ENCODE peak calls at places on chromosome 5, in seven cellular contexts. U is AG09309, W is astrocyte, R is brain microvascular endothelial cell, Y is adipocyte, H is GM06990, Q is transverse colon. O is an unnamed sample.

GRCh38 chr5:66246621-66247020 is 102.5 kb downstream of the SREK1 start:
- DNase-seq in H (no peak), U (peak), Y (peak), R (peak), W (peak), Q (no peak), O (no peak)

GRCh38 chr5:38582662-38583061 is 26.2 kb upstream of the LIFR start:
- DNase-seq in R (no peak), U (no peak), H (no peak), Y (no peak), Q (no peak), W (no peak), O (no peak)

GRCh38 chr5:119171686-119172085 is 100.8 kb downstream of the DMXL1 start:
- DNase-seq in W (no peak), H (no peak), Q (no peak), Y (no peak), R (no peak), U (no peak), O (no peak)

GRCh38 chr5:129020683-129021082 is 55.4 kb downstream of the SLC27A6 start:
- DNase-seq in H (no peak), U (no peak), Y (no peak), Q (no peak), R (no peak), W (no peak), O (no peak)

GRCh38 chr5:141778211-141778610 is 96.2 kb upstream of the ARAP3 start:
- DNase-seq in Y (peak), W (peak), U (peak), H (no peak), Q (no peak), R (no peak), O (no peak)

GRCh38 chr5:92998456-92998855 is 582.6 kb downstream of the NR2F1-AS1 start:
- DNase-seq in Q (no peak), U (no peak), Y (no peak), R (no peak), H (no peak), W (no peak), O (no peak)

GRCh38 chr5:172383231-172383802 is 71.0 kb downstream of the SH3PXD2B start:
- DNase-seq in U (no peak), W (peak), Q (peak), Y (peak), H (no peak), R (peak), O (no peak)

GRCh38 chr5:39570418-39571027 is 145.7 kb upstream of the DAB2 start:
- DNase-seq in W (peak), U (no peak), Q (no peak), H (no peak), Y (peak), R (peak), O (no peak)

GRCh38 chr5:19987594-19988345 is at the start of gene CDH18:
- DNase-seq in U (no peak), W (peak), Q (no peak), R (peak), Y (peak), H (no peak), O (peak)

GRCh38 chr5:80255752-80256479 is at the start of gene SERINC5:
- DNase-seq in U (no peak), R (peak), Q (peak), Y (peak), H (peak), W (peak), O (peak)

GRCh38 chr5:132371603-132371994 is 2.1 kb downstream of the SLC22A5 start:
- DNase-seq in Y (no peak), R (no peak), H (no peak), W (no peak), Q (no peak), U (no peak), O (no peak)

GRCh38 chr5:16467363-16468219 is 2.0 kb upstream of the ZNF622 start:
- DNase-seq in W (peak), R (peak), Q (no peak), H (peak), U (no peak), Y (peak), O (no peak)

GRCh38 chr5:134410822-134411221 is 859 bp downstream of the CDKN2AIPNL start:
- DNase-seq in W (no peak), H (no peak), U (no peak), Q (no peak), Y (no peak), R (no peak), O (no peak)

GRCh38 chr5:126234563-126235195 is 188.5 kb upstream of the GRAMD2B start:
- DNase-seq in Y (peak), W (peak), R (peak), H (no peak), Q (peak), U (no peak), O (no peak)

GRCh38 chr5:91956738-91957137 is 573.6 kb upstream of the ARRDC3 start:
- DNase-seq in U (no peak), W (no peak), Q (no peak), Y (no peak), H (no peak), R (no peak), O (no peak)

DNA sequence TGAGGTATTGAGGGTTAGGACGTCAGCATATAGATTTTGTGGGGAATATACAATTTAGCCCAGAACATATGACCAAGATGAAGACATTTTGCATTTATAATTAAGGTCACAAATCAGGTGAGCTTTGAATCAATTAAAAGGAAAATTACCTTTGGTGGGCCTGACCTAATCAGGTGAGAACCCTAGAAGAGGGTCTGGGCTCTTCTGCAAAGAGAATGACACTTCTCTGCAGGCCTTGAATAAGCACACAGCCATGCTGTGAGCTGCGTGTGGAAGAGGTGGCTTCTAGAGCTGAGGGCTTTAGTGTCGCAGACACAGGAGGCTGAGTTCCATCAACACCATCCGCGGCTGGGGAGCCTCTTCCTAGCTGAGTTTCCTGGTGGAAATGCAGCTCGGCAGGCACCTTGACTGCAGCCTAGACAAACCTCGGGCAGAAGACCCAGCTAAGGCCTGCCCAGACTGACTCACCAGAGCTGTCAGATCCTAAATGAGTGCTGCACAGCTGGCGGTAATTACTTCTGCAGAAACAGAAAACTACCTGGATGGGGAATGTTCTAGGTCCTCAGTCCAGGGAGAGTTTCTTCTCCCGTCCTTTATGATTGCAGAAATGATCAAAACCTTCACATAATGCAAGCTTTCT is 287.5 kb upstream of the IRX1 start:
- DNase-seq in R (no peak), U (no peak), Q (no peak), Y (no peak), W (no peak), H (no peak), O (no peak)
- H3K4me3 ChIP-seq in R (no peak), U (no peak), Q (no peak), Y (no peak), W (no peak), H (no peak), O (no peak)

GRCh38 chr5:177497297-177498012 is at the start of gene PDLIM7:
- DNase-seq in H (peak), Q (peak), Y (peak), W (peak), U (peak), R (peak), O (peak)

GRCh38 chr5:177494356-177495195 is 2.8 kb downstream of the PDLIM7 start:
- DNase-seq in R (peak), Q (peak), U (no peak), H (no peak), W (peak), Y (peak), O (peak)

GRCh38 chr5:177497011-177497296 is 450 bp downstream of the PDLIM7 start:
- DNase-seq in H (no peak), Y (no peak), R (no peak), W (no peak), U (no peak), Q (no peak), O (no peak)

GRCh38 chr5:177495243-177496060 is 2.0 kb downstream of the PDLIM7 start:
- DNase-seq in R (peak), Y (peak), Q (peak), H (no peak), U (peak), W (peak), O (peak)

GRCh38 chr5:177496111-177497010 is 1.0 kb downstream of the PDLIM7 start:
- DNase-seq in R (peak), Y (peak), W (peak), U (peak), Q (peak), H (no peak), O (peak)
- H3K4me3 ChIP-seq in R (peak), Y (peak), W (peak), U (peak), Q (peak), H (peak), O (peak)

GRCh38 chr5:150780816-150781221 is 2.3 kb downstream of the SMIM3 start:
- DNase-seq in H (no peak), Y (peak), W (peak), R (peak), Q (peak), U (peak), O (no peak)
- H3K4me3 ChIP-seq in H (peak), Y (peak), W (no peak), R (peak), Q (peak), U (peak), O (peak)

DNA sequence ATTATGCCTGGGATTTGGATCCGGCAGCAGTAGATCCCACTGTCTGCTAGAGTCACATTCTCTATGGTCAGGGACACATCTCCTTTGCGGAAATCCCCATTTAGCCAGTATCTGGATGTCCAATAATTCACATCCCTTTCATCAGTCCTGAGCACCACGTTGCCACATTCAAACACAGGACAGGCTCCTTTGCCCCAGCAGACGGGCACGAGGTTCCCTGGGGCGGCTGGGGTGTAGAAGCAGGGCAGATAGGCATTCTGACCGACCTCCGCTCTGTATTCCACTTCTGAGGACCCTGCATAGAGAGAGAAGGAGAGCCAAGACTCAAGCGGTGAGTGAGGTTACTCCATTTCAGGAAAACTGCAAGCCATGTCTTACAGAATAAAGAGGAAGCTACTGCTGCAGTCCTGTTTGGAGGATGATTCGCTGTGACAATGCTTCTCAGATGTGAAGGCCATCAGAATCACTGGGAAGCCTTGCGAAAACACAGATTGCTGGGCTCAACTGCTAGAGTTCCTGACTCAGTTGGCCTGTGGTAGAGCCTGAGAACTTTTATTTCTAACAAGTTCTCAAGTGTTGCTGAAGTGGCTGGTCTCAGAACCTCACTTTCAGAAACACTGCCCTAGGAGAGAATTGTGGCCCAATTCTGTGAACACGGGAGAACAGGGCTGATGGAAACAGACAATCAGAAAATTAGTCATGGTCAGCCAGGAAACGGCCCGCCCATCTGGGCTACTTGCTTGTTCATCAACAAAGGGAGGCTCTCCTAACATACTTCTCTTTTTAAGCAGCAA is 2.0 kb downstream of the HAVCR2 start:
- DNase-seq in R (no peak), Q (no peak), U (no peak), W (peak), Y (peak), H (no peak), O (peak)
- H3K4me3 ChIP-seq in R (no peak), Q (no peak), U (no peak), W (no peak), Y (peak), H (no peak), O (peak)

DNA sequence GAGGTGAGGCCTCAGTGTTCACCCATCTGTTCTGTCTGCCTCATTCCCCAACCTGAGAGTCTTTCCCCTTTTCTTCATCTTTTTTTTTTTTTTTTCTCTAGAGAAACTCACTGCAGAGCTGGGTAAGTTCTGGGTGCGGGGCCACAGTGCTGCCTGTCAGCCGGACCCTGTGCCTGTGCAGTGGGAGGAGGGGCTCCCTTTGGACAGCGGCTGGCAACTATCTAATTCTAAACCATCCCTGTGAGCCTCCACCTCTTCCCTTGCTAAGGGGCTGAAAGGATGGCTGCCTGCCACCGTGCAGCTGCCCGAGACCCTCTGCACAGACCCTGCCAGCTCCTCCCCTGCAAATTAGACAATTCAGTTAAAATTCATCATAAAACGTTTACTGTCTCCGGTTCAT is 14.1 kb downstream of the BTNL9 start:
- DNase-seq in R (no peak), Y (no peak), H (no peak), Q (no peak), W (no peak), U (no peak), O (no peak)
- H3K4me3 ChIP-seq in R (no peak), Y (no peak), H (peak), Q (no peak), W (no peak), U (no peak), O (peak)

DNA sequence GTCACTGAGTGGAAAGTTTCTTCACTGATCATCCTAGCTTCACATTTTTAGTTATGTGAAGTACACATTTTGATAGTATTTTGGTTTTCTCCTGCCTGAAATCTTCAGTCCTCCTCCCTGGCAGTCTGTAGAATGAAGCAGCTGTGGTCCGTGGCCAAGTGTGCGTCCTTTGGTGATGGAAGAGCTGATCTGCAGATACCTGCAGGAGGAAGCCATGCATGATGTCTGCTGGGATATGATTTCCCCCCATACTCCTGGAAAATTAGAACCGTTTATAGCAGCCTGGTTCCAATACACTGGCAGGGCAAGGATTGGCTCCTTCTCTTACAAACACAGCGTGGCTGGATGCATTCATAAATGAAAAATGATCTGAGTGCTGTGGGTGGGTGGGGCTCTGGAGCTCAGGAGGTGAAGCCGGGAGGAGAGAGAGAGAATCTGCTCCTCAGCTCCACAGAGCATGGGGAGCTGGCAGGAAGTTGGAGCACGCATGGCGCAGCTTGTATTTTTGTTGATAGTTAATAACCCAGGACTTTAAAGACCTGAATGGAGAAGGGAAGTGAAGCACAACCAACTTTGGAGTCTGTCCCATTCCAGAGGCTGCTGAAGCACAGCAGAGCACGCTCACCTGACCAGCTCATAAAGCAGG is 238.3 kb downstream of the GOLPH3 start:
- DNase-seq in Q (no peak), U (no peak), R (no peak), H (no peak), Y (peak), W (no peak), O (peak)
- H3K4me3 ChIP-seq in Q (no peak), U (no peak), R (no peak), H (no peak), Y (peak), W (no peak), O (peak)

DNA sequence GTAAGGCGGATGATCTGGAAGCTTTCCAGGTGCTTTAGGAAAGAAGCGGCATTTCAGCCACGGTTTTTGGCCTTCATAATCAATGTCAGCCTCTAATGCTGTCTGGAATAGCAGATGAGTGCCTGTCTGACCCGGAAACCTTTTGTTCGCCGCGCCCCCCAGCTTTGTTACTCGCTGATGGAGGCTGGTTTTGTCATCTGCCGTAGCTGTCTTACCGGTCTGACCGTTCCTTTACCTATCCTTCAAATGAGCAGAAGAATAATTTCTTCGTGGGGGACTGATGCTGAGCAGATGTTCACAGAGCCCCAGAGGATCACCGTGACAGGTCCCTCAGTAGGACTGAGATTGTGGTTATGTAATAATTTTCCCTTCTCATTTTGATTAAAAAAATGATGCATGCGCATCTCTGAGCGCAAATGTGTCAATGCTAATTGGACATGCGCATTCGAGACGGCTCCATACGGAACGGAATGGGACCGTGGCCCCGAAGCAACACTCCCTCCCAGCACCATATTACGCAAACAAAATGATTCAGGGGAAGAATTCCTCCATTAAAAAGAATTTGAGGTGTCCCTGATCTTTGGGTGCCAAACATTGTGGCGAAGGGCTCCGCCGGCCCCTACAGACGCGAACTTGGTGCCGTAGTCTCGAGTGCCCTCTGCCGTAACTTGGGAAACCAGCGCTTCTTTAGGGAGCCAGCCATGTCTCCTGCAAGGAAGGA is 27.6 kb downstream of the TLX3 start:
- DNase-seq in Q (peak), H (no peak), Y (peak), W (peak), R (peak), U (peak), O (no peak)
- H3K4me3 ChIP-seq in Q (peak), H (no peak), Y (peak), W (peak), R (peak), U (peak), O (peak)

DNA sequence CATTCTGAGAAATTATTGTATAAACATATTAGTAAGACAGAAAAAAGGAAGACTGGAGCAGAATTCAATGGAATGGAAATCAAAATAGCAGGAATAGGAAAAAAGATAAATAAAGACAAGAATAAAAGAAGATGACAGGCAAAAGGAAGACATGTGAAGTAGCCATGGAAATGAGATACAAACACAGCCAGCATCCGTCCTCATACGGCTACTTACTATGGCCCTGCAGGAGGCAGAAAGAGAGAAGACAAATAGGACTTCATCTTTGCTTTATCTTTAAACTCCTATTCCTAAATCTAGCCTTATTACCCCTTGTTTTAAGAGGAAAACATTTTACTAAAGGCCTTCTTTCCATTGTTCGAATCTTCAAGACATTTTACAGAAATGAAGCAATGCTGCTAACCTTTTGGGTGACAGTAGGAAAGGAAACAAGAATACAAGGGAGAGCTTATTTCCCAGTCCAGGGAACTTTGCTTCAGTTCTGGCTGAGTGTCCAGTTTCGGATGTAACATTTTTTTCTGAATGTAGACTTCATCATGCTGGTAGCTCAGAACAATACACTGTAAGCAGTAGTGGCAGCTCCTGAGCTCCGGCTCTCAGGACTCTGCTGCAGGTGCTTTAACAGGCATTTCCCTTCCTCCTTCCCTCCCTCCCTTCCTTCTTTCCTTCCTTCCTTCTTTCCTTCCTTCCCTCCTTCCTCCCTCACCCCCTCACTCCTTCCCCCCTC is 106.4 kb upstream of the SLC12A2 start:
- DNase-seq in H (no peak), Q (no peak), R (no peak), U (no peak), W (no peak), Y (no peak), O (no peak)
- H3K4me3 ChIP-seq in H (no peak), Q (no peak), R (no peak), U (no peak), W (no peak), Y (no peak), O (no peak)

DNA sequence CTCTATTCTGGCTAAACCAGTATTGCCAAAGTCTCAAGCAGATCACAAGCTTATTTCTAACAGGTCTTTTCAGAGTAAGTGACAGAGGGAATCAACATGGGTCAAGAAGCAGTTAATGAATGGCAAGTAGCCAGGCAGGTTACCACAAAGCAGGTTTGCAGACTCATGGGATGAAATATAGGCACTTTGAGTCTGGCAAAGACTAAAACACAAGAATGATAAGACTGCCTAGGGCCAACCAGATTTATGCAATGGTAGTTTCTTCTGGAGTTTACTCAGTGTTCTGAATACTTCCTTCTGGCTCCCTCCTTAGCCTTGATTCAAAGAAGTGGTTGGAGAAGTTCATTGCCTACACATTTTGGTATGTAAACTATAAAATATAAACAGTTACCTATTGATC is 3.6 kb downstream of the HMGCS1 start:
- DNase-seq in Q (no peak), H (no peak), R (no peak), U (no peak), Y (peak), W (peak), O (no peak)
- H3K4me3 ChIP-seq in Q (no peak), H (peak), R (peak), U (no peak), Y (peak), W (no peak), O (peak)